ENCODE peak calls at places on chromosomes 16 and 17, in four cellular contexts. One of them, this sample, is unnamed.
A peak's percentile ranks its signal among the peaks of the same experiment; 100 is the strongest.

GRCh38 chr16:83552193-83552592 is 255.6 kb upstream of the HSBP1 start:
- DNase-seq in brain microvascular endothelial cell: peak; percentile 76
- DNase-seq in GM20000: no peak
- DNase-seq in heart right ventricle: no peak
- DNase-seq in this sample: no peak

GRCh38 chr17:66304304-66305174 is 2.1 kb downstream of the PRKCA start:
- DNase-seq in brain microvascular endothelial cell: no peak
- DNase-seq in heart right ventricle: no peak
- DNase-seq in GM20000: no peak
- DNase-seq in this sample: no peak

GRCh38 chr17:77322534-77323412 is 182.0 kb downstream of the SEC14L1 start:
- DNase-seq in heart right ventricle: peak; percentile 86
- DNase-seq in GM20000: peak; percentile 43
- DNase-seq in brain microvascular endothelial cell: peak; percentile 97
- DNase-seq in this sample: peak; percentile 72

GRCh38 chr16:57528499-57529323 is 7.7 kb downstream of the CCDC102A start:
- DNase-seq in brain microvascular endothelial cell: no peak
- DNase-seq in GM20000: no peak
- DNase-seq in heart right ventricle: no peak
- DNase-seq in this sample: no peak

GRCh38 chr17:17034028-17034427 is 8.2 kb upstream of the MPRIP start:
- DNase-seq in GM20000: no peak
- DNase-seq in brain microvascular endothelial cell: no peak
- DNase-seq in heart right ventricle: no peak
- DNase-seq in this sample: no peak

GRCh38 chr17:7173687-7174602 is 5.2 kb downstream of the ASGR1 start:
- DNase-seq in brain microvascular endothelial cell: no peak
- DNase-seq in GM20000: peak; percentile 67
- DNase-seq in heart right ventricle: peak; percentile 58
- DNase-seq in this sample: no peak

GRCh38 chr17:50837980-50838954 is 2.9 kb downstream of the WFIKKN2 start:
- DNase-seq in heart right ventricle: no peak
- DNase-seq in GM20000: no peak
- DNase-seq in brain microvascular endothelial cell: no peak
- DNase-seq in this sample: no peak

GRCh38 chr16:13510425-13511151 is 409.4 kb upstream of the ERCC4 start:
- DNase-seq in brain microvascular endothelial cell: no peak
- DNase-seq in GM20000: no peak
- DNase-seq in heart right ventricle: no peak
- DNase-seq in this sample: no peak

GRCh38 chr16:15777533-15778203 is 79.2 kb downstream of the MYH11 start:
- DNase-seq in heart right ventricle: no peak
- DNase-seq in GM20000: peak; percentile 34
- DNase-seq in brain microvascular endothelial cell: peak; percentile 43
- DNase-seq in this sample: no peak

GRCh38 chr16:7233963-7234362 is 98.7 kb upstream of the RBFOX1 start:
- DNase-seq in heart right ventricle: no peak
- DNase-seq in brain microvascular endothelial cell: no peak
- DNase-seq in GM20000: no peak
- DNase-seq in this sample: no peak

GRCh38 chr17:41678907-41679739 is 9.6 kb upstream of the EIF1 start:
- DNase-seq in GM20000: no peak
- DNase-seq in heart right ventricle: peak; percentile 53
- DNase-seq in brain microvascular endothelial cell: no peak
- DNase-seq in this sample: no peak

GRCh38 chr16:67516296-67517177 is 12.1 kb upstream of the RIPOR1 start:
- DNase-seq in GM20000: no peak
- DNase-seq in brain microvascular endothelial cell: no peak
- DNase-seq in heart right ventricle: no peak
- DNase-seq in this sample: no peak

GRCh38 chr17:35183332-35183731 is 10.9 kb downstream of the SLC35G3 start:
- DNase-seq in heart right ventricle: no peak
- DNase-seq in brain microvascular endothelial cell: no peak
- DNase-seq in GM20000: no peak
- DNase-seq in this sample: no peak

GRCh38 chr16:51884773-51885172 is 662.2 kb downstream of the TOX3 start:
- DNase-seq in GM20000: no peak
- DNase-seq in brain microvascular endothelial cell: no peak
- DNase-seq in heart right ventricle: no peak
- DNase-seq in this sample: no peak

GRCh38 chr17:79272666-79273219 is 198.1 kb downstream of the ENGASE start:
- DNase-seq in heart right ventricle: no peak
- DNase-seq in brain microvascular endothelial cell: no peak
- DNase-seq in GM20000: no peak
- DNase-seq in this sample: no peak

GRCh38 chr16:50842013-50842505 is 100.2 kb downstream of the CYLD start:
- DNase-seq in GM20000: no peak
- DNase-seq in brain microvascular endothelial cell: no peak
- DNase-seq in heart right ventricle: no peak
- DNase-seq in this sample: no peak

GRCh38 chr16:72956124-72957064 is 91.5 kb downstream of the ZFHX3 start:
- DNase-seq in brain microvascular endothelial cell: no peak
- DNase-seq in GM20000: no peak
- DNase-seq in heart right ventricle: no peak
- DNase-seq in this sample: no peak

GRCh38 chr17:74814453-74814852 is 38.3 kb upstream of the NAT9 start:
- DNase-seq in GM20000: no peak
- DNase-seq in heart right ventricle: no peak
- DNase-seq in brain microvascular endothelial cell: no peak
- DNase-seq in this sample: no peak

GRCh38 chr17:49985310-49985990 is 9.6 kb downstream of the DLX3 start:
- DNase-seq in GM20000: no peak
- DNase-seq in brain microvascular endothelial cell: no peak
- DNase-seq in heart right ventricle: no peak
- DNase-seq in this sample: no peak

GRCh38 chr16:57592591-57593003 is 35.8 kb upstream of the ADGRG1 start:
- DNase-seq in heart right ventricle: no peak
- DNase-seq in brain microvascular endothelial cell: no peak
- DNase-seq in GM20000: no peak
- DNase-seq in this sample: no peak

GRCh38 chr17:80737106-80738019 is 192.7 kb downstream of the RPTOR start:
- DNase-seq in brain microvascular endothelial cell: no peak
- DNase-seq in GM20000: peak; percentile 84
- DNase-seq in heart right ventricle: no peak
- DNase-seq in this sample: no peak
- TF ChIP-seq CTCF in brain microvascular endothelial cell: no peak
- TF ChIP-seq CTCF in GM20000: peak; percentile 39
- TF ChIP-seq CTCF in heart right ventricle: no peak
- TF ChIP-seq CTCF in this sample: no peak

GRCh38 chr16:30526823-30527634 is 663 bp upstream of the ZNF768 start:
- DNase-seq in GM20000: peak; percentile 98
- DNase-seq in brain microvascular endothelial cell: peak; percentile 96
- DNase-seq in heart right ventricle: peak; percentile 98
- DNase-seq in this sample: peak; percentile 94
- TF ChIP-seq CTCF in GM20000: no peak
- TF ChIP-seq CTCF in brain microvascular endothelial cell: peak; percentile 39
- TF ChIP-seq CTCF in heart right ventricle: peak; percentile 33
- TF ChIP-seq CTCF in this sample: peak; percentile 8

GRCh38 chr17:31517524-31517923 is 126.0 kb downstream of the RAB11FIP4 start:
- DNase-seq in brain microvascular endothelial cell: no peak
- DNase-seq in heart right ventricle: no peak
- DNase-seq in GM20000: no peak
- DNase-seq in this sample: no peak
- TF ChIP-seq CTCF in brain microvascular endothelial cell: peak; percentile 62
- TF ChIP-seq CTCF in heart right ventricle: peak; percentile 53
- TF ChIP-seq CTCF in GM20000: peak; percentile 30
- TF ChIP-seq CTCF in this sample: no peak

GRCh38 chr16:25108054-25108453 is 3.5 kb upstream of the LCMT1 start:
- DNase-seq in heart right ventricle: no peak
- DNase-seq in GM20000: peak; percentile 36
- DNase-seq in brain microvascular endothelial cell: no peak
- DNase-seq in this sample: no peak
- TF ChIP-seq CTCF in heart right ventricle: no peak
- TF ChIP-seq CTCF in GM20000: peak; percentile 3
- TF ChIP-seq CTCF in brain microvascular endothelial cell: peak; percentile 29
- TF ChIP-seq CTCF in this sample: no peak

This sample was measured in omental fat pad.